ENCODE peak calls at places on chromosomes 11 and 22, in five cellular contexts. H is GM23338, M is GM12878, I is K562, B is HepG2. F is an unnamed sample.

GRCh38 chr11:62392944-62393628 is 25.7 kb upstream of the SCGB1A1 start:
- DNase-seq in I (peak), H (no peak), M (no peak), B (peak), F (peak)

GRCh38 chr11:109728056-109728455 is 306.1 kb downstream of the C11orf87 start:
- DNase-seq in M (no peak), H (no peak), B (peak), I (no peak), F (peak)

GRCh38 chr11:132471491-132471890 is 1060.8 kb downstream of the OPCML start:
- DNase-seq in H (no peak), I (no peak), B (no peak), M (no peak), F (no peak)

GRCh38 chr11:33920838-33921613 is 29.1 kb upstream of the LMO2 start:
- DNase-seq in M (peak), H (no peak), B (no peak), I (no peak), F (no peak)

GRCh38 chr22:39290724-39291161 is 28.7 kb downstream of the RPL3 start:
- DNase-seq in M (no peak), H (no peak), I (no peak), B (peak), F (peak)

GRCh38 chr11:45920531-45921477 is 1.7 kb upstream of the LARGE2 start:
- DNase-seq in M (no peak), H (no peak), I (no peak), B (no peak), F (no peak)

GRCh38 chr11:32100495-32100894 is 9.6 kb downstream of the RCN1 start:
- DNase-seq in H (no peak), B (no peak), I (no peak), M (no peak), F (no peak)

GRCh38 chr11:116613201-116613910 is 159.4 kb downstream of the BUD13 start:
- DNase-seq in M (no peak), H (no peak), I (no peak), B (no peak), F (no peak)

GRCh38 chr22:38317995-38318715 is 922 bp upstream of the CSNK1E start:
- DNase-seq in H (no peak), B (peak), I (peak), M (no peak), F (peak)

GRCh38 chr22:19995611-19996339 is 20.8 kb downstream of the ARVCF start:
- DNase-seq in M (no peak), I (no peak), H (no peak), B (no peak), F (no peak)

GRCh38 chr11:76293189-76293631 is 86.9 kb upstream of the WNT11 start:
- DNase-seq in B (no peak), M (peak), H (no peak), I (no peak), F (no peak)

GRCh38 chr11:1746516-1746931 is 3.9 kb downstream of the IFITM10 start:
- DNase-seq in B (no peak), M (no peak), H (no peak), I (no peak), F (no peak)

GRCh38 chr22:49251371-49251770 is 576.3 kb downstream of the BRD1 start:
- DNase-seq in I (no peak), H (no peak), B (no peak), M (no peak), F (no peak)

GRCh38 chr22:26937213-26937612 is 279.8 kb downstream of the MIAT start:
- DNase-seq in H (no peak), M (no peak), B (no peak), I (peak), F (no peak)
- TF ChIP-seq JUNB in H (no peak), M (no peak), B (no peak), I (no peak), F (no peak)

GRCh38 chr22:44672632-44673031 is 29.4 kb upstream of the PRR5 start:
- DNase-seq in B (no peak), I (no peak), M (no peak), H (no peak), F (no peak)
- TF ChIP-seq JUNB in B (no peak), I (no peak), M (no peak), H (no peak), F (no peak)

GRCh38 chr11:97224396-97224795 is 834.6 kb downstream of the JRKL start:
- DNase-seq in M (no peak), B (no peak), I (no peak), H (no peak), F (no peak)
- TF ChIP-seq JUNB in M (no peak), B (no peak), I (no peak), H (no peak), F (no peak)

GRCh38 chr11:3902441-3902840 is 47.0 kb downstream of the STIM1 start:
- DNase-seq in I (peak), H (no peak), B (no peak), M (no peak), F (no peak)

GRCh38 chr11:3903207-3903896 is 47.9 kb downstream of the STIM1 start:
- DNase-seq in B (no peak), H (no peak), M (no peak), I (no peak), F (no peak)

GRCh38 chr11:3905080-3905953 is 49.9 kb downstream of the STIM1 start:
- DNase-seq in H (peak), I (peak), M (no peak), B (peak), F (peak)

GRCh38 chr11:3906166-3906565 is 50.7 kb downstream of the STIM1 start:
- DNase-seq in M (no peak), H (no peak), I (no peak), B (no peak), F (peak)

DNA sequence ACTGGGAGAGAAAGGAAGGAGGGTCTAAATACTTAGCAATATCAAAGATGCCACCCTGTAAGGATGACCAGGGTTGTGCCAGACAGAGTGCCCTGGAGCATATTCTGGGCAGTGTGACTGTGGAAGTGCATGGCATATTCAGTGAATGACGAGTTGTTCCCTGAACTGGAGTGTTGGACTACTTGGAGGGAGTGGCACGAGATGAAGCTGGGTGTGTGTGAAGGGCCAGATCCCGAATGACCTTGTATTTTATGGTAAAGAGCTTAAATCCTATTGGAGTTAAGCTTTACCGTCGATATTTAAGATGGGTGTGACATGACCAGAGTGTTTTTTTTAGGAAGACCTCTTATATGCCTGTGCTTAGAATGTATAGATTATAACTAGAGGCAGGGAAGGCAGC is 48.8 kb downstream of the STIM1 start:
- DNase-seq in I (no peak), H (no peak), B (no peak), M (no peak), F (no peak)
- TF ChIP-seq JUNB in I (no peak), H (no peak), B (no peak), M (no peak), F (no peak)

GRCh38 chr22:42908082-42908746 is 51.1 kb upstream of the ARFGAP3 start:
- DNase-seq in B (no peak), H (no peak), I (no peak), M (no peak), F (no peak)
- TF ChIP-seq JUNB in B (no peak), H (no peak), I (no peak), M (no peak), F (no peak)

GRCh38 chr22:46053563-46054090 is 76.7 kb upstream of the WNT7B start:
- DNase-seq in H (no peak), B (no peak), I (peak), M (no peak), F (no peak)
- TF ChIP-seq JUNB in H (no peak), B (no peak), I (no peak), M (no peak), F (no peak)

DNA sequence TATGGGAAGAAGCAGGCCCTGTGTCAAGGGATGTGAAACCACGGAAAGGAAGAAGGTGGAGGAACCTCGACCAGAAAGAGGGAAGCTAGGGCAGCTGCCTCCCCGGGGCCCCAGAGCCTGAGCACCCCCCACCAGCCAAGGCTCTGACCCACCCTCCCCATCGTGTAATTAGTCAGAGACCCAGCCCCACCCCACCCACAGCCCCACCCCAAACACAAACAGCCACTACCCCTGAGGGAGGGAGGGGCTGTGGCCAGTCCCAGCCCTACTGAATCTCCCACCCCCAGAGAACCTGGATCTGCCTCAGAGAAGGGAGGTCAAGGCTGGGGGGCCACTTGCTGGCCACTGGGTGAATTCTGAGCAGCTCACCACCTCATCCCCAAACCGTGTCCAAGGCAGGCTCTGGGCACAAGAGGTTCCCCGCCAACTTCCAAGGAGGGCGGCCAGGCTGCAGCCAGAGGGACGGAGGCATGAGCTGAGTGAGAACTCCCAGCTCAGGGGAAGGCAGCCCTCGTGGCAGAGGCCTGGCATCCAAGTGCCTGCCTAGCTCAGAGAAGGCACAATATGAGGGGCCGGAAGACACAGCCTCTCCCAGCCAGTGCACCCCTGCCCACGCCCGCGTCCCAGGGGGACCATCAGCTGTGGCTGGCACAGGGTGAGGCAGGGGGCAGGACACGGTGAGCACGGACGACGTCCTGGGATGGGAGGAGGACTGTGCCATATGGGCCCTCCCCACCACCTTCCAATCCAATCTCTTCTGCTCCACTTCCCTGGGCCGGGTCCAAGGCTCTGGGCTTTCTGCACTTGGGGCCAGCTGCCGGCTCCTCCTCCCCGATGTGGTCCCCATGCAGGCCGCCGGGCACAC is 2.7 kb downstream of the PLXNB2 start:
- DNase-seq in B (no peak), H (no peak), M (no peak), I (peak), F (peak)
- TF ChIP-seq JUNB in B (no peak), H (no peak), M (no peak), I (no peak), F (no peak)

DNA sequence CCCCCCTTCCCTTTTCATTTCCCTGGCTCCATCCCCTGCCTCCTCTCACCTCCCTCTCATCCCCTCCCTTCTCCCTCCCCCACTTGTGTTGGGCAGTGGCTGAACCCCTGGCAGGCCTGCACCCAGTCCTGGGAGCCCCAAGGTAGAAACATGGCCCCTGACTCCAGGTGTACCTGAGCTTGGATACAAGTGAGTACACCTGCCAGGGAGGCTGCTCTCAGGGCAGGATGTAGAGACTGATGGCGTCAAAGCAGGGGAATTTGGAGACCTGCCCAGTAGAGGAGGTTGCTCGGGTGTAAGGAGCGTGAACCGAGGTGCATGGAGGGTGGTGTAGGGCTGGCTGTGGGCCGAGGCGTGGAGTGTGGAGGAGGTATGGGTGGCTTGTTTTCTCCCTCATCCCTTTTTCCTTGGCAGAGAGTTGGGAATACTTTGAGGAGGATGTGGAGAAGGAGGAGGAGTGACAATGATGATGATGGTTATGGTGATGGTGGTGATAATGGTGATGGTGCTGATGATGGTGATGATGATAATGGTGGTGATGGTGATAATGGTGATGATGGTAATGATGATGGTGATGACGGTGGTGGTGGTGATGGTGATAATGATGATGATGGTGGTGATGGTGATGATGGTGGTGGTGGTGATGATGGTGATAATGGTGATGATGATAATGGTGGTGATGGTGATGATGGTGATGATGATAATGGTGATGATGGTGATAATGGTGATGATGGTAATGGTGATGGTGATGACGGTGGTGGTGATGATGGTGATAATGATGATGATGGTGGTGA is 12.3 kb downstream of the MRGPRG start:
- DNase-seq in I (no peak), B (no peak), M (no peak), H (no peak), F (no peak)
- TF ChIP-seq JUNB in I (no peak), B (no peak), M (no peak), H (no peak), F (no peak)